ENCODE peak calls at places on chromosomes 7 and 10, in four cellular contexts. One of them, this sample, is unnamed.

GRCh38 chr7:123635551-123636359 is 19.9 kb upstream of the LMOD2 start:
- DNase-seq in GM06990: no peak
- DNase-seq in AG04450: no peak
- DNase-seq in AG09309: no peak
- DNase-seq in this sample: no peak

GRCh38 chr7:31603076-31603475 is 83.9 kb upstream of the PPP1R17 start:
- DNase-seq in AG04450: no peak
- DNase-seq in AG09309: no peak
- DNase-seq in GM06990: no peak
- DNase-seq in this sample: no peak

GRCh38 chr10:44864042-44864436 is 47.1 kb upstream of the TMEM72 start:
- DNase-seq in GM06990: no peak
- DNase-seq in AG09309: no peak
- DNase-seq in AG04450: no peak
- DNase-seq in this sample: no peak

GRCh38 chr10:3906511-3907111 is 121.6 kb upstream of the KLF6 start:
- DNase-seq in AG09309: no peak
- DNase-seq in AG04450: peak; percentile 82
- DNase-seq in GM06990: no peak
- DNase-seq in this sample: no peak

GRCh38 chr10:103580422-103580821 is 86.9 kb downstream of the NEURL1 start:
- DNase-seq in GM06990: no peak
- DNase-seq in AG04450: no peak
- DNase-seq in AG09309: no peak
- DNase-seq in this sample: no peak

GRCh38 chr10:22805304-22805703 is 90.9 kb upstream of the PIP4K2A start:
- DNase-seq in AG04450: no peak
- DNase-seq in GM06990: no peak
- DNase-seq in AG09309: no peak
- DNase-seq in this sample: no peak

GRCh38 chr7:137591444-137591843 is 247.9 kb upstream of the PTN start:
- DNase-seq in AG09309: peak; percentile 31
- DNase-seq in AG04450: no peak
- DNase-seq in GM06990: no peak
- DNase-seq in this sample: no peak

GRCh38 chr7:5695037-5695708 is 86.3 kb downstream of the RNF216 start:
- DNase-seq in AG09309: no peak
- DNase-seq in GM06990: peak; percentile 83
- DNase-seq in AG04450: peak; percentile 80
- DNase-seq in this sample: peak; percentile 86

GRCh38 chr10:111243126-111243525 is 166.3 kb downstream of the ADRA2A start:
- DNase-seq in GM06990: no peak
- DNase-seq in AG09309: no peak
- DNase-seq in AG04450: no peak
- DNase-seq in this sample: no peak

DNA sequence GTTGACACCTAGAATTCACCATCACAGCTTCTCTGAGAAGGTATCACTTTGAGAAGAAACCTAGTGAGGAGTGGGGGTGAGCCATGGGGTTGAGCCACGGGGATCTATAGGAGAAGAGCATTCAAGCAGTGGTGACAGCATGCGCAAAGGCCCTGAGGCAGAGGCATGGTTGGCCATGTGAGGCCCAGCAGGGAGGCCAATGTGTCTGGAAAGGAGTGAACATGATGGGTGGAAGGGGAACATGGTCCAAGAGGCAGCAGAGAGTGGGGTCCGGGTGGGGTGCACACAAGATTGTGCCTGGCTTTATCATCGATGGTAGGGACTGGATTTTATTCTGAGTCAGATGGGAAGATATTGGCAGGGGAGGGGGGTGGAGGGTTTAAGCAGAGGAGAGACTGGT is 36.0 kb upstream of the LEP start:
- DNase-seq in AG09309: no peak
- DNase-seq in GM06990: no peak
- DNase-seq in AG04450: no peak
- DNase-seq in this sample: no peak
- H3K4me3 ChIP-seq in AG09309: no peak overlapping the region
- H3K4me3 ChIP-seq in GM06990: no peak overlapping the region
- H3K4me3 ChIP-seq in AG04450: no peak overlapping the region
- H3K4me3 ChIP-seq in this sample: no peak overlapping the region

DNA sequence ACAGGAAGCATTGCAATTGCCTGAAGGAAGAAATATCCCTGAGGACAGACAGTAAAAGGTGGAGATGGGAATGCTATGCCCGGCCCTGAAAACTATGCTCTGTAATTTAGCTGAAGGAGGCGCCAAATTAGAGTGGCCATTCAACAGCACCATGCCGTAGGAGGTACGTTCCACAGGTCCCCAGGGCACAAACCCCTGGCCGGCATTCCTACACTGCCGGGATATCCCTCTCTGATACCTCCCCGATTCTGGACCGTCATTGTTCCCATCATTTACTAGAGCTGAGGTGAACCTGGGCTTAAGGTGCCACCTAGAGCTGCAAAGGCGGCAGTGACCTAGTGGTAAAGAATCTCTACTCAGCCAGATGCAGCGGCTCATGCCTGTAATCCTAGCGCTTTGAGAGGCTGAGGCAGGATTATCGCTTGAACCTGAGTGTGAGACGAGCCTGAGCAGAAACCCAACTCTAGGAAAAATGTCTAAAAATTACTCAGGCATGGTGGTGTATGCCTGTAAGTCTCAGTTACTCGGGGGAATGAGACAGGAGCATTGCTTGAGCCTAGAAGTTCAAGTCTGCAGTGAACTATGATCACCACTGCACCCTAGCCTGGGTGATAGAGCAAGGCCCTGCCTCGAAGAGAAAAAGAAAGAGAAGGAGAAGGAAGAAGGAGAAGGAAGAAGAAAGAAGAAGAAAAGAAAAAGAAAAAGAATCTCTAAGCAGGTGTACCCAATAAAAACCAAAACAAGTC is 53.0 kb upstream of the TNKS2 start:
- DNase-seq in AG04450: no peak
- DNase-seq in AG09309: no peak
- DNase-seq in GM06990: no peak
- DNase-seq in this sample: no peak
- TF ChIP-seq CTCF in AG04450: peak; percentile 31
- TF ChIP-seq CTCF in AG09309: peak; percentile 41
- TF ChIP-seq CTCF in GM06990: no peak
- TF ChIP-seq CTCF in this sample: no peak

DNA sequence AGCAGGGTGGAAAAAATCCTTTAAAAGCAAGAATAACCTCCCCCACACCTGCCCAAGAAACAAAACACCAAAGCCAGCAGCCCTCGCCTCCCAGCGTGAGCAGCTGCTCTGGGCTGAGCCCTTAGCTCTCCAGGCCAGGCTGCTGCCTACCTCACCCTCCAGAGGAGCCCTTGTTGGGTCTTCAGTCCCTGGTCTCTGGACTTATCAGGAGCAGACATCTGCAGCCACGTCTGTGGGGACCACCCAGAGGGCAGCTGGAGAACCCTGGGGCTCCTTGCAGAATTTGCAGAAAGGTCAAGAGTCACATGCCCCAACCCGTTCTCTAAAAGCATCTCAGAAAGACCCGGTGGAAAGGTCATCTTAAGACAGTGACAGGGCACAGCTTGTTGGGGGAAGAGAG is 425.8 kb upstream of the NFE2L3 start:
- DNase-seq in AG09309: no peak
- DNase-seq in GM06990: no peak
- DNase-seq in AG04450: no peak
- DNase-seq in this sample: no peak
- H3K4me3 ChIP-seq in AG09309: no peak overlapping the region
- H3K4me3 ChIP-seq in GM06990: no peak overlapping the region
- H3K4me3 ChIP-seq in AG04450: no peak overlapping the region
- H3K4me3 ChIP-seq in this sample: no peak overlapping the region

DNA sequence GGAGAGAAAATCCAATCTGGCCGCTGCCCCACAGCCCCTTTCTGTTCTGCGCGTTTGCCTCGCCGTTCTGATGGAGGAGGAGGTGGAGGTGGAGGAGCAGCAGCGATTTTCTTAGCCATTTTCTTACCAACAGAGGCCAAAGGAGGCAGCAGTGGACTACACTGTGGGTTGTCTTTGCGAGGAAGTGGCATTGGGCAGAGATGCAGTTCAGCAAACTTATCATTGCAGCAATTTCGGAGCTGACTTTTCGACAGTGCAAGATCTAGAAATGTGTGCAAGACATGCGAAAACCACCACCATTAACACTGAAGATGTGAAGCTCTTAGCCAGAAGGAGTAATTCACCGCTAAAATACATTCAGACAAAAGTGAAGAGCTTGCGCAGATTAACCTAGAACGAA is 1.9 kb upstream of the ARL4A start:
- DNase-seq in AG09309: no peak
- DNase-seq in AG04450: no peak
- DNase-seq in GM06990: no peak
- DNase-seq in this sample: no peak
- TF ChIP-seq CTCF in AG09309: peak; percentile 80
- TF ChIP-seq CTCF in AG04450: peak; percentile 62
- TF ChIP-seq CTCF in GM06990: no peak
- TF ChIP-seq CTCF in this sample: peak; percentile 12

This sample was measured in GM12864.